ENCODE peak calls at places on chromosomes 2 and 18, in seven cellular contexts. J is NCI-H748 treated with DMSO at 0.1 percent for 48 hours; W is CD4-positive, alpha-beta T cell; A is adrenal gland; B is pons; P is NCI-H2081 treated with DMSO at 0.1 percent for 48 hours; R is hypothalamus. H is an unnamed sample.

GRCh38 chr2:121798617-121799016 is 43.2 kb downstream of the TSN start:
- DNase-seq in J (no peak), W (no peak), A (no peak), B (no peak), P (no peak), R (no peak), H (no peak)

GRCh38 chr18:4581966-4582365 is 126.9 kb upstream of the DLGAP1 start:
- DNase-seq in J (no peak), W (no peak), A (no peak), B (no peak), P (no peak), R (no peak), H (no peak)

GRCh38 chr2:80054339-80054675 is 250.2 kb downstream of the LRRTM1 start:
- DNase-seq in J (no peak), W (no peak), A (no peak), B (no peak), P (no peak), R (no peak), H (no peak)

GRCh38 chr2:64276417-64277095 is 132.3 kb upstream of the PELI1 start:
- DNase-seq in J (no peak), W (no peak), A (no peak), B (no peak), P (no peak), R (no peak), H (peak)

GRCh38 chr18:51430538-51430937 is 233.1 kb upstream of the MEX3C start:
- DNase-seq in J (no peak), W (no peak), A (no peak), B (no peak), P (no peak), R (no peak), H (no peak)

GRCh38 chr2:167480232-167480985 is 592.1 kb downstream of the XIRP2 start:
- DNase-seq in J (no peak), W (no peak), A (no peak), B (no peak), P (no peak), R (no peak), H (no peak)

GRCh38 chr2:239187464-239188253 is 213.2 kb downstream of the HDAC4 start:
- DNase-seq in J (no peak), W (no peak), A (peak), B (no peak), P (no peak), R (no peak), H (no peak)

GRCh38 chr2:31287681-31288080 is 53.7 kb downstream of the EHD3 start:
- DNase-seq in J (no peak), W (no peak), A (no peak), B (no peak), P (no peak), R (no peak), H (no peak)

GRCh38 chr2:200640906-200641305 is 55.1 kb downstream of the AOX1 start:
- DNase-seq in J (no peak), W (no peak), A (no peak), B (no peak), P (no peak), R (no peak), H (no peak)

GRCh38 chr2:200172944-200173481 is 133.5 kb upstream of the SPATS2L start:
- DNase-seq in J (no peak), W (no peak), A (no peak), B (no peak), P (no peak), R (no peak), H (no peak)

GRCh38 chr2:172442072-172442895 is 14.9 kb downstream of the ITGA6 start:
- DNase-seq in J (peak), W (no peak), A (no peak), B (no peak), P (no peak), R (no peak), H (no peak)

GRCh38 chr2:152950125-152950524 is 231.7 kb downstream of the ARL6IP6 start:
- DNase-seq in J (no peak), W (no peak), A (no peak), B (no peak), P (no peak), R (no peak), H (peak)

GRCh38 chr2:223943561-223944008 is 1.6 kb downstream of the WDFY1 start:
- DNase-seq in J (no peak), W (no peak), A (no peak), B (peak), P (no peak), R (no peak), H (no peak)

GRCh38 chr2:167543721-167544120 is 655.4 kb downstream of the XIRP2 start:
- DNase-seq in J (no peak), W (no peak), A (no peak), B (no peak), P (no peak), R (no peak), H (no peak)

GRCh38 chr2:102291221-102292075 is 19.9 kb upstream of the IL1RL1 start:
- DNase-seq in J (no peak), W (no peak), A (peak), B (peak), P (no peak), R (no peak), H (peak)

GRCh38 chr18:644395-645004 is 13.0 kb upstream of the TYMS start:
- DNase-seq in J (no peak), W (no peak), A (no peak), B (peak), P (no peak), R (no peak), H (no peak)

GRCh38 chr2:118310878-118311442 is 222.7 kb downstream of the INSIG2 start:
- DNase-seq in J (no peak), W (no peak), A (no peak), B (no peak), P (no peak), R (no peak), H (no peak)

GRCh38 chr18:77478619-77479018 is 229.0 kb downstream of the GALR1 start:
- DNase-seq in J (no peak), W (no peak), A (peak), B (peak), P (no peak), R (no peak), H (no peak)

GRCh38 chr2:112032615-112033457 is 22.2 kb upstream of the TMEM87B start:
- DNase-seq in J (no peak), W (no peak), A (peak), B (peak), P (no peak), R (no peak), H (peak)

GRCh38 chr18:54805571-54806334 is 22.5 kb upstream of the RAB27B start:
- DNase-seq in J (no peak), W (no peak), A (peak), B (no peak), P (no peak), R (no peak), H (no peak)

GRCh38 chr2:101873543-101873942 is 118.2 kb upstream of the IL1R2 start:
- DNase-seq in J (no peak), W (no peak), A (no peak), B (peak), P (no peak), R (no peak), H (no peak)

GRCh38 chr2:219766658-219767057 is 139.2 kb downstream of the SLC4A3 start:
- DNase-seq in J (no peak), W (no peak), A (no peak), B (no peak), P (no peak), R (no peak), H (no peak)

GRCh38 chr2:175203621-175204496 is 22.3 kb upstream of the ATP5MC3 start:
- DNase-seq in J (peak), W (peak), A (peak), B (peak), P (peak), R (no peak), H (peak)

GRCh38 chr18:31700990-31701389 is 16.6 kb upstream of the B4GALT6 start:
- DNase-seq in J (no peak), W (no peak), A (no peak), B (no peak), P (no peak), R (no peak), H (no peak)

GRCh38 chr2:2219984-2220383 is 111.1 kb downstream of the MYT1L start:
- DNase-seq in J (no peak), W (no peak), A (no peak), B (no peak), P (no peak), R (no peak), H (no peak)

H was measured in T47D.